ENCODE peak calls at places on chromosomes 5 and 9, in seven cellular contexts. P is spleen, I is HCT116, C is breast epithelium, G is esophagus muscularis mucosa, F is endothelial cell of umbilical vein, S is K562. N is an unnamed sample.

GRCh38 chr5:137152616-137153015 is 346.5 kb downstream of the SPOCK1 start:
- DNase-seq in C (no peak), S (no peak), F (no peak), P (no peak), I (no peak), G (no peak), N (no peak)

GRCh38 chr5:105807951-105808350 is 1862.8 kb downstream of the EFNA5 start:
- DNase-seq in G (no peak), I (no peak), S (no peak), C (no peak), F (no peak), P (no peak), N (no peak)

GRCh38 chr9:2163231-2163885 is 148.2 kb downstream of the SMARCA2 start:
- DNase-seq in G (no peak), F (no peak), P (no peak), C (no peak), S (no peak), I (no peak), N (no peak)

GRCh38 chr5:133992429-133993151 is 12.2 kb downstream of the VDAC1 start:
- DNase-seq in G (no peak), P (no peak), S (no peak), C (no peak), F (no peak), I (no peak), N (peak; percentile 36)

GRCh38 chr5:178117911-178118310 is 4.6 kb downstream of the N4BP3 start:
- DNase-seq in P (no peak), G (no peak), C (no peak), F (no peak), S (no peak), I (no peak), N (no peak)

GRCh38 chr9:124110307-124110915 is 98.8 kb downstream of the LHX2 start:
- DNase-seq in F (peak; percentile 60), I (no peak), C (no peak), S (peak; percentile 68), G (no peak), P (no peak), N (peak; percentile 55)

GRCh38 chr5:56620903-56621680 is 194.3 kb upstream of the MAP3K1 start:
- DNase-seq in I (no peak), C (no peak), S (no peak), G (no peak), F (peak; percentile 69), P (no peak), N (no peak)

GRCh38 chr5:115366223-115366622 is 69.8 kb upstream of the CCDC112 start:
- DNase-seq in F (peak; percentile 96), P (no peak), I (no peak), S (no peak), G (no peak), C (no peak), N (no peak)

GRCh38 chr9:81826541-81826906 is 101.7 kb upstream of the SPATA31D4 start:
- DNase-seq in F (no peak), I (no peak), S (no peak), C (no peak), G (no peak), P (no peak), N (no peak)

GRCh38 chr9:128026255-128027165 is 40.6 kb downstream of the NAIF1 start:
- DNase-seq in I (no peak), P (peak; percentile 91), C (peak; percentile 31), S (no peak), G (no peak), F (peak; percentile 11), N (peak; percentile 38)

GRCh38 chr9:20043461-20043860 is 254.6 kb upstream of the SLC24A2 start:
- DNase-seq in S (no peak), G (no peak), P (no peak), F (no peak), I (no peak), C (no peak), N (no peak)

GRCh38 chr5:173940269-173940668 is 48.7 kb upstream of the C5orf47 start:
- DNase-seq in S (no peak), G (no peak), F (no peak), C (no peak), I (no peak), P (no peak), N (no peak)

GRCh38 chr5:64790210-64790609 is 21.5 kb downstream of the CWC27 start:
- DNase-seq in P (no peak), S (no peak), G (no peak), F (no peak), I (no peak), C (no peak), N (no peak)

GRCh38 chr5:443239-444151 is 519 bp downstream of the EXOC3 start:
- DNase-seq in C (no peak), I (no peak), P (peak; percentile 90), G (no peak), F (peak; percentile 9), S (peak; percentile 88), N (no peak)

GRCh38 chr9:117546894-117547293 is 132.0 kb upstream of the ASTN2 start:
- DNase-seq in I (no peak), S (no peak), P (no peak), G (no peak), F (peak; percentile 13), C (no peak), N (peak; percentile 60)

GRCh38 chr9:133619791-133620190 is 10.6 kb upstream of the FAM163B start:
- DNase-seq in P (no peak), G (no peak), I (no peak), F (no peak), C (no peak), S (no peak), N (no peak)

GRCh38 chr9:135070198-135070951 is 17.1 kb upstream of the OLFM1 start:
- DNase-seq in P (peak; percentile 67), F (no peak), G (no peak), I (no peak), S (no peak), C (no peak), N (no peak)

GRCh38 chr5:178279723-178280438 is 47.3 kb upstream of the PHYKPL start:
- DNase-seq in S (peak; percentile 86), I (peak; percentile 49), C (peak; percentile 63), F (peak; percentile 70), P (peak; percentile 96), G (no peak), N (peak; percentile 90)

GRCh38 chr5:125408582-125409069 is 662.2 kb upstream of the ZNF608 start:
- DNase-seq in C (no peak), I (peak; percentile 27), F (peak; percentile 65), G (no peak), S (no peak), P (no peak), N (no peak)

GRCh38 chr5:43044181-43044914 is 4.2 kb upstream of the ANXA2R start:
- DNase-seq in I (no peak), C (no peak), P (peak; percentile 74), S (no peak), G (no peak), F (peak; percentile 89), N (no peak)

GRCh38 chr9:94472766-94473165 is 82.1 kb upstream of the PCAT7 start:
- DNase-seq in S (no peak), F (no peak), C (no peak), I (no peak), P (no peak), G (no peak), N (no peak)

GRCh38 chr9:3180696-3181048 is 336.8 kb upstream of the PUM3 start:
- DNase-seq in P (no peak), S (no peak), C (no peak), G (peak; percentile 86), F (no peak), I (no peak), N (no peak)

GRCh38 chr9:126856326-126856877 is 4.0 kb upstream of the ZBTB34 start:
- DNase-seq in F (no peak), P (no peak), C (no peak), I (no peak), G (no peak), S (no peak), N (no peak)

DNA sequence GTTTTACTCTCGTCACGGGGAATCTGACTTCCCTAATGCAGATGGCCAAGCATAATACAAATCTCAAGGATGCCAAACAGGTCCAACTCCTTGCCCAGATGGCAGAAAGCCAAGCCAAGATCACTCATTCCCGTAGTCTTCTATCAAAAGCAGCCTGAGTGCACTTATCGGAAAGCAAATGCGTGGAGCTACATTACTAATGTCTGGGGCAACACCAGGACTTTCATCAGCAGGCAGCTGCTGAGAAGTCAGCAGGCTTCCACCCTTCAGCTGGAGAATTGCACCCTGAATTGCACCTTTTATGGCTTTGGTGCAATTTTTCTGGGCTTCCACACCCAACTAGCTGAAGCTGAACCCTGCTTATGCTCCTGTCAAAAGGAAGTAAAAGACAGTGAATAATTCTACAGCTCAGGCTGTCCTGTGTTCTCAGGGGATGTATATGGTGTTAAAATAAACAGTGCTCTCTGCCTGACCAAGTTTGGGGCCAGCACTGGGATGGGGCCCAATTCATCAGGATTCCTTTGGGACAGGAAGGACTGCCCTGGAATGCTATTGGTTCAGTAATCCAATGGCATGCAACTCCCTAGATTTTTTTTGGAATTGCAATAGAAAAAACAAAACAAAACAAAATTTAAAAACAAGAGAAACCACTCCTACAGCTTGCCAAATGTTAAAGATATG is 92.6 kb downstream of the DPYSL3 start:
- DNase-seq in I (no peak), F (peak; percentile 82), S (no peak), C (peak; percentile 23), G (no peak), P (no peak), N (peak; percentile 72)
- TF ChIP-seq POLR2AphosphoS5 in I (no peak), F (no peak), S (no peak), C (no peak), G (peak; percentile 82), P (no peak), N (peak; percentile 62)

GRCh38 chr9:97562542-97562941 is 61.1 kb downstream of the TMOD1 start:
- DNase-seq in S (no peak), F (no peak), P (peak; percentile 27), G (no peak), I (no peak), C (no peak), N (no peak)
- TF ChIP-seq POLR2AphosphoS5 in S (no peak), F (no peak), P (no peak), G (no peak), I (no peak), C (no peak), N (no peak)

GRCh38 chr5:141475625-141476131 is at the start of gene PCDHGC3:
- DNase-seq in P (peak; percentile 88), I (no peak), G (peak; percentile 97), C (peak; percentile 93), S (no peak), F (peak; percentile 96), N (peak; percentile 88)
- TF ChIP-seq POLR2AphosphoS5 in P (peak; percentile 81), I (no peak), G (peak; percentile 87), C (peak; percentile 85), S (no peak), F (no peak), N (peak; percentile 63)

DNA sequence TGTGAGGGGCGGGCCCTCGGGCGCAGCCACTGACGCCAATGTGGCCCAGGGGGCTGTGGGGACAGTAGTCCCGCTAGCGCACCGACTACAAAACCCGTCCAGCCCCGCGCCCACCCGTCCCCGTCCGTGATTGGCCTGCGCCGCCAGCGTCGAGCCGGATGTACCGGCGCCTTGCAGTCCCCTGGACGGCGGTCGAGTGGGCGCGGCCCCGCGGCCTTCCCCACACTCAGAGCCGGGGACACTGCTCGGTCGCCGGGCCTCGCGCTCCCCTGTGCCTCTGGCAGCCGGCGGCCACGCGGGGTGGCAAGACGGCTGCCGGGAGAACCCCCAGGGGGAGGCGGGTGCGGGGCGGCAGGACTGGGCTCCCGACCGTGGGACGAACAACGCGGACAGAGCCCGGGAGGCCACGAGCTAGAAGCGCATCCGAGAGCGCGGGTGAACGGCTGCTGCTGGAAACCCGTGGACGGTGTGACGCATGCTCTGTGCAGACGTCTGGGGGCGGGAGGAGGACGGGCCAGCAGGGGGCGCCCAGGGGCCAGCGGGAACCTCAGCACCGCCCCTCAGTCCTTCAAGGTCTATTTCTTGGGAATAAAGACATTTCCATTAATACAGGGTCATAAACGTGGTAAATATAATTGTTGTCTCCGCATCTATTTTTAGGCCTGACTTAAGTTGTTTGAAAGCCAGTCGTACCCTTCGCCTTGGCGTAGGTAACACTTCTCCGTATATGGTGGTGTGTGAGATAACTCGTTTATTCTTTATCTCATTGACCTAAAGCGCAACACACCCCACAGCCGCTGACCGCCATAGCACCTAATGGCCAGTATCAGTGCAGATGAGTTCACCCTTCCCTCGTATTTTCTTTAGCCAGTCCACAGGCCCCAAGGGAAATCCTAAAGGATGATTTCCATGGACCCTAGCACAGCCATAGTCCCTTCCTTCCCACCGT is 629 bp upstream of the BICD2 start:
- DNase-seq in P (peak; percentile 100), F (peak; percentile 98), I (peak; percentile 91), S (peak; percentile 96), G (peak; percentile 99), C (peak; percentile 99), N (peak; percentile 98)
- TF ChIP-seq POLR2AphosphoS5 in P (peak; percentile 97), F (peak; percentile 89), I (peak; percentile 73), S (peak; percentile 69), G (peak; percentile 95), C (peak; percentile 95), N (peak; percentile 86)